ENCODE peak calls at places on chromosomes 13 and 19, in ten cellular contexts. One of them, this sample, is unnamed.

GRCh38 chr13:97114696-97115095 is 107.4 kb upstream of the MBNL2 start:
- DNase-seq in neural crest cell: peak; percentile 33
- DNase-seq in pancreas: no peak
- DNase-seq in GM13977: no peak
- DNase-seq in CD8-positive, alpha-beta T cell: no peak
- DNase-seq in heart left ventricle: no peak
- DNase-seq in heart right ventricle: no peak
- DNase-seq in MM.1S: no peak
- DNase-seq in adrenal gland: no peak
- DNase-seq in choroid plexus epithelial cell: no peak
- DNase-seq in this sample: no peak

GRCh38 chr13:50244913-50245574 is 229.8 kb downstream of the KCNRG start:
- DNase-seq in neural crest cell: no peak
- DNase-seq in pancreas: peak; percentile 38
- DNase-seq in GM13977: peak; percentile 36
- DNase-seq in CD8-positive, alpha-beta T cell: no peak
- DNase-seq in heart left ventricle: no peak
- DNase-seq in heart right ventricle: no peak
- DNase-seq in MM.1S: no peak
- DNase-seq in adrenal gland: peak; percentile 46
- DNase-seq in choroid plexus epithelial cell: peak; percentile 88
- DNase-seq in this sample: no peak

GRCh38 chr19:34128558-34129250 is 43.6 kb upstream of the LSM14A start:
- DNase-seq in neural crest cell: no peak
- DNase-seq in pancreas: no peak
- DNase-seq in GM13977: no peak
- DNase-seq in CD8-positive, alpha-beta T cell: no peak
- DNase-seq in heart left ventricle: no peak
- DNase-seq in heart right ventricle: no peak
- DNase-seq in MM.1S: no peak
- DNase-seq in adrenal gland: no peak
- DNase-seq in choroid plexus epithelial cell: no peak
- DNase-seq in this sample: no peak

GRCh38 chr19:47757617-47758432 is 12.5 kb downstream of the NOP53 start:
- DNase-seq in neural crest cell: no peak
- DNase-seq in pancreas: no peak
- DNase-seq in GM13977: no peak
- DNase-seq in CD8-positive, alpha-beta T cell: no peak
- DNase-seq in heart left ventricle: no peak
- DNase-seq in heart right ventricle: no peak
- DNase-seq in MM.1S: no peak
- DNase-seq in adrenal gland: no peak
- DNase-seq in choroid plexus epithelial cell: no peak
- DNase-seq in this sample: no peak

GRCh38 chr13:39685652-39686051 is 30.2 kb downstream of the COG6 start:
- DNase-seq in neural crest cell: no peak
- DNase-seq in pancreas: no peak
- DNase-seq in GM13977: no peak
- DNase-seq in CD8-positive, alpha-beta T cell: no peak
- DNase-seq in heart left ventricle: no peak
- DNase-seq in heart right ventricle: no peak
- DNase-seq in MM.1S: no peak
- DNase-seq in adrenal gland: no peak
- DNase-seq in choroid plexus epithelial cell: no peak
- DNase-seq in this sample: no peak

GRCh38 chr19:10262771-10263170 is 8.1 kb upstream of the ICAM1 start:
- DNase-seq in neural crest cell: no peak
- DNase-seq in pancreas: no peak
- DNase-seq in GM13977: no peak
- DNase-seq in CD8-positive, alpha-beta T cell: no peak
- DNase-seq in heart left ventricle: no peak
- DNase-seq in heart right ventricle: no peak
- DNase-seq in MM.1S: no peak
- DNase-seq in adrenal gland: no peak
- DNase-seq in choroid plexus epithelial cell: peak; percentile 80
- DNase-seq in this sample: no peak

GRCh38 chr13:73665279-73665678 is 468.9 kb downstream of the KLF12 start:
- DNase-seq in neural crest cell: no peak
- DNase-seq in pancreas: no peak
- DNase-seq in GM13977: no peak
- DNase-seq in CD8-positive, alpha-beta T cell: no peak
- DNase-seq in heart left ventricle: no peak
- DNase-seq in heart right ventricle: no peak
- DNase-seq in MM.1S: no peak
- DNase-seq in adrenal gland: no peak
- DNase-seq in choroid plexus epithelial cell: no peak
- DNase-seq in this sample: no peak

GRCh38 chr13:112990783-112991182 is 21.8 kb downstream of the MCF2L start:
- DNase-seq in neural crest cell: no peak
- DNase-seq in pancreas: peak; percentile 69
- DNase-seq in GM13977: no peak
- DNase-seq in CD8-positive, alpha-beta T cell: no peak
- DNase-seq in heart left ventricle: no peak
- DNase-seq in heart right ventricle: no peak
- DNase-seq in MM.1S: peak; percentile 84
- DNase-seq in adrenal gland: no peak
- DNase-seq in choroid plexus epithelial cell: no peak
- DNase-seq in this sample: no peak

GRCh38 chr19:43755256-43755801 is 567 bp upstream of the SMG9 start:
- DNase-seq in neural crest cell: peak; percentile 68
- DNase-seq in pancreas: peak; percentile 78
- DNase-seq in GM13977: peak; percentile 77
- DNase-seq in CD8-positive, alpha-beta T cell: peak; percentile 69
- DNase-seq in heart left ventricle: peak; percentile 88
- DNase-seq in heart right ventricle: peak; percentile 88
- DNase-seq in MM.1S: peak; percentile 87
- DNase-seq in adrenal gland: peak; percentile 81
- DNase-seq in choroid plexus epithelial cell: peak; percentile 71
- DNase-seq in this sample: no peak

GRCh38 chr13:50291611-50292010 is 276.4 kb downstream of the KCNRG start:
- DNase-seq in neural crest cell: no peak
- DNase-seq in pancreas: no peak
- DNase-seq in GM13977: no peak
- DNase-seq in CD8-positive, alpha-beta T cell: no peak
- DNase-seq in heart left ventricle: no peak
- DNase-seq in heart right ventricle: no peak
- DNase-seq in MM.1S: no peak
- DNase-seq in adrenal gland: no peak
- DNase-seq in choroid plexus epithelial cell: no peak
- DNase-seq in this sample: no peak

GRCh38 chr19:2061093-2061935 is 10.3 kb upstream of the MKNK2 start:
- DNase-seq in neural crest cell: peak; percentile 98
- DNase-seq in pancreas: peak; percentile 99
- DNase-seq in GM13977: peak; percentile 99
- DNase-seq in CD8-positive, alpha-beta T cell: peak; percentile 99
- DNase-seq in heart left ventricle: peak; percentile 99
- DNase-seq in heart right ventricle: peak; percentile 99
- DNase-seq in MM.1S: peak; percentile 100
- DNase-seq in adrenal gland: peak; percentile 99
- DNase-seq in choroid plexus epithelial cell: peak; percentile 99
- DNase-seq in this sample: peak; percentile 90

DNA sequence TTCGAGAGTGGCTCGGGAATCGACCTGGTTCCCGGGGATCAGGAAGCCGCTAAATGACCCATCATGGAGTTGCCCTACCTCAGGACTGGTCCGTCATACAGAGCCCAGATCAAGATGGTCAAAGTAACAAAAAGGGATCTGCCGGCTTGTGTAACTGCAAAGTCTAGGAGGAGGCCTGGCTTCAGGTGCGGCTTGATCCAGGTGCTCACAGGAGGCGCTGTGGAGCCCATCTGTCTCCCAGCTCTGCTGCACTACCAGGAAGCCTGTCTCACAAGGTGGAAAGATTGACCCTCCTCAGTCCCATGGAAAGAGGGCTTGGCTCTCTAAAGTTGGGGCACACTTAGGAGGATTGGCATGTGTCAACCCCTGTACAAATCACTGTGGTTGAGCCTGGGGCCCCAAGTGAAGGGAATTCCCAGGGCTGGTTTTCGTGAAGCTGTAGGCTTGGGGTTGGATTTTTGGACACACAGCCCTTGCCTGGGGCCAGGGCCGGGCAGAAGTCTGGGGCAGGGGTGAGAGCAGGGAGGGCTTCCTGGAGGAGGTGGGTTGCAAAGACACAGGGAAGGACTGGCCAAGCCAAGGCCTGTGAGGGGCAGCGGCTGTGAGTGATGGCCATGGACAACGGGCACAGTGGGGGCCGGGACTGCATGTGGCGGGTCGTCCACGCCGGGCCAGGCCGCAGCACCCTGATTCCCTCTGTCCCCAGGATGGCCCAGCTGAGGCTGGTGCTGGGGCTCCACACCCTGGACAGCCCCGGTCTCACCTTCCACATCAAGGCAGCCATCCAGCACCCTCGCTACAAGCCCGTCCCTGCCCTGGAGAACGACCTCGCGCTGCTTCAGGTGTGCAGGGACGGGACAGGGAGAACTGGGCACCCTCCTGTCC is 4.2 kb downstream of the GZMM start:
- DNase-seq in neural crest cell: no peak
- DNase-seq in pancreas: no peak
- DNase-seq in GM13977: no peak
- DNase-seq in CD8-positive, alpha-beta T cell: no peak
- DNase-seq in heart left ventricle: no peak
- DNase-seq in heart right ventricle: no peak
- DNase-seq in MM.1S: no peak
- DNase-seq in adrenal gland: no peak
- DNase-seq in choroid plexus epithelial cell: no peak
- DNase-seq in this sample: no peak
- TF ChIP-seq CTCF in neural crest cell: no peak
- TF ChIP-seq CTCF in pancreas: no peak
- TF ChIP-seq CTCF in GM13977: no peak
- TF ChIP-seq CTCF in CD8-positive, alpha-beta T cell: no peak
- TF ChIP-seq CTCF in heart left ventricle: no peak
- TF ChIP-seq CTCF in heart right ventricle: no peak
- TF ChIP-seq CTCF in MM.1S: peak; percentile 16
- TF ChIP-seq CTCF in adrenal gland: no peak
- TF ChIP-seq CTCF in choroid plexus epithelial cell: no peak
- TF ChIP-seq CTCF in this sample: no peak

DNA sequence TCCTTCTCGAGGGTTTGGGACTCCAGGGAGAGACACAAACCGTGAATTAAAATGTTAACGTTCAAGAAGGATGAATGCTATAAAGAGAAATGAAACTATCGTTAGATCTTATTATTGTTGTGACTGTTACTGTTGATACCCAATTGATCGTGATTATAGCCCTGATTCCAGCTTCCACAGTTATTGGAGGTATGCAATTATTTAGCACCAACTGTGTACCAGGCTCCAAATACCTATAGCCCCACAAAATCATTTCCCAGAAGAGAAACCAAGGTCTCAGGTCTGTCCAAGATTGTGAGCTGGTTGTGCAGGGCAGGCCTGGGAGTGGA is 30.1 kb upstream of the NFIC start:
- DNase-seq in neural crest cell: no peak
- DNase-seq in pancreas: no peak
- DNase-seq in GM13977: no peak
- DNase-seq in CD8-positive, alpha-beta T cell: no peak
- DNase-seq in heart left ventricle: no peak
- DNase-seq in heart right ventricle: no peak
- DNase-seq in MM.1S: no peak
- DNase-seq in adrenal gland: no peak
- DNase-seq in choroid plexus epithelial cell: no peak
- DNase-seq in this sample: no peak
- TF ChIP-seq CTCF in neural crest cell: no peak
- TF ChIP-seq CTCF in pancreas: no peak
- TF ChIP-seq CTCF in GM13977: no peak
- TF ChIP-seq CTCF in CD8-positive, alpha-beta T cell: no peak
- TF ChIP-seq CTCF in heart left ventricle: no peak
- TF ChIP-seq CTCF in heart right ventricle: no peak
- TF ChIP-seq CTCF in MM.1S: no peak
- TF ChIP-seq CTCF in adrenal gland: no peak
- TF ChIP-seq CTCF in choroid plexus epithelial cell: no peak
- TF ChIP-seq CTCF in this sample: no peak

GRCh38 chr13:31846182-31846938 is 107.0 kb downstream of the RXFP2 start:
- DNase-seq in neural crest cell: peak; percentile 88
- DNase-seq in pancreas: peak; percentile 79
- DNase-seq in GM13977: peak; percentile 93
- DNase-seq in CD8-positive, alpha-beta T cell: peak; percentile 55
- DNase-seq in heart left ventricle: peak; percentile 95
- DNase-seq in heart right ventricle: peak; percentile 95
- DNase-seq in MM.1S: peak; percentile 76
- DNase-seq in adrenal gland: peak; percentile 70
- DNase-seq in choroid plexus epithelial cell: peak; percentile 75
- DNase-seq in this sample: peak; percentile 46
- TF ChIP-seq CTCF in neural crest cell: no peak
- TF ChIP-seq CTCF in pancreas: no peak
- TF ChIP-seq CTCF in GM13977: no peak
- TF ChIP-seq CTCF in CD8-positive, alpha-beta T cell: no peak
- TF ChIP-seq CTCF in heart left ventricle: no peak
- TF ChIP-seq CTCF in heart right ventricle: no peak
- TF ChIP-seq CTCF in MM.1S: no peak
- TF ChIP-seq CTCF in adrenal gland: no peak
- TF ChIP-seq CTCF in choroid plexus epithelial cell: no peak
- TF ChIP-seq CTCF in this sample: no peak

DNA sequence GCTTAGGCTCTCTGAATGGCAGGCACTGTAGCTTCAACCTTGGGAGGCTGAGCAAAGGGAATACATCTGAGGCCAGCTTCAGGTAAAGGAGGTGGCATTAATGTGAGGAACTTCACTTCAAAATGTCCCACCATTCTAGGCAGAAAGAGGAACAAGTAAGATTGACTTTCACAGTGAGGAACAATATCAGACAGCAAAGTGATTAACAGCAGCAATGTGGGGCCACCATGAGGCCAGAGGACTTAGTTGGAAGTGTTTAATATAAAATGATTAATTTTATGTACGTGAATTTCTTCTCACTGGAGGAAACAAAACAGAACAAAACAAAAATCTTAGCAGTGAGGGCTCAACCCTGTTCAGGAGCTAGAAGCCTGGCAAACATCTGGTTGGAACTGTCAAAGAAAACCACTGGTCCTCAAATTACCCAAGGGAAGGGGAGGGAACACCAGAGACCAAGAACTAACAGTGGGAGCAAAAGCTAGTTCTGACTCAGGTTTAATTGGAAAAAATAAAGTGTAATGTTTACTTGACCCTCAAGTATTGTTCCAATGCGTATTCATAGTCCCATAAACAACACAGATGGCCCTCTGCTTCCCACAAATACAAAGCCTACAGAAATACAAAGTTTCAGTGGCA is 43.9 kb upstream of the FRY start:
- DNase-seq in neural crest cell: no peak
- DNase-seq in pancreas: no peak
- DNase-seq in GM13977: no peak
- DNase-seq in CD8-positive, alpha-beta T cell: no peak
- DNase-seq in heart left ventricle: no peak
- DNase-seq in heart right ventricle: no peak
- DNase-seq in MM.1S: no peak
- DNase-seq in adrenal gland: no peak
- DNase-seq in choroid plexus epithelial cell: peak; percentile 5
- DNase-seq in this sample: no peak
- TF ChIP-seq CTCF in neural crest cell: no peak
- TF ChIP-seq CTCF in pancreas: no peak
- TF ChIP-seq CTCF in GM13977: no peak
- TF ChIP-seq CTCF in CD8-positive, alpha-beta T cell: no peak
- TF ChIP-seq CTCF in heart left ventricle: no peak
- TF ChIP-seq CTCF in heart right ventricle: no peak
- TF ChIP-seq CTCF in MM.1S: no peak
- TF ChIP-seq CTCF in adrenal gland: no peak
- TF ChIP-seq CTCF in choroid plexus epithelial cell: no peak
- TF ChIP-seq CTCF in this sample: no peak

GRCh38 chr19:56918682-56919307 is 78.3 kb upstream of the PEG3 start:
- DNase-seq in neural crest cell: no peak
- DNase-seq in pancreas: no peak
- DNase-seq in GM13977: no peak
- DNase-seq in CD8-positive, alpha-beta T cell: no peak
- DNase-seq in heart left ventricle: no peak
- DNase-seq in heart right ventricle: no peak
- DNase-seq in MM.1S: no peak
- DNase-seq in adrenal gland: no peak
- DNase-seq in choroid plexus epithelial cell: no peak
- DNase-seq in this sample: no peak
- TF ChIP-seq CTCF in neural crest cell: no peak
- TF ChIP-seq CTCF in pancreas: no peak
- TF ChIP-seq CTCF in GM13977: no peak
- TF ChIP-seq CTCF in CD8-positive, alpha-beta T cell: no peak
- TF ChIP-seq CTCF in heart left ventricle: no peak
- TF ChIP-seq CTCF in heart right ventricle: no peak
- TF ChIP-seq CTCF in MM.1S: no peak
- TF ChIP-seq CTCF in adrenal gland: no peak
- TF ChIP-seq CTCF in choroid plexus epithelial cell: no peak
- TF ChIP-seq CTCF in this sample: no peak

This sample was measured in D721Med.